ENCODE peak calls at places on chromosomes 6 and 20, in nine cellular contexts. S, D, B, X, Z, H, K, A and E are unnamed samples.
A peak's percentile ranks its signal among the peaks of the same experiment; 100 is the strongest.

GRCh38 chr6:2608508-2608907 is 142.2 kb downstream of the MYLK4 start:
- DNase-seq in A (no peak), K (no peak), D (no peak), H (no peak), Z (no peak), S (no peak), X (no peak), B (no peak), E (no peak)

GRCh38 chr20:32474009-32474716 is 111.0 kb downstream of the NOL4L start:
- DNase-seq in D (no peak), Z (no peak), X (no peak), K (no peak), A (no peak), B (no peak), H (no peak), S (no peak), E (no peak)

GRCh38 chr6:128601060-128601459 is 80.7 kb upstream of the PTPRK start:
- DNase-seq in Z (no peak), B (no peak), H (no peak), K (no peak), X (peak; percentile 49), A (no peak), D (no peak), S (no peak), E (no peak)

GRCh38 chr6:43061861-43062260 is 2.4 kb downstream of the KLC4 start:
- DNase-seq in A (no peak), B (no peak), S (no peak), K (no peak), Z (no peak), H (no peak), D (no peak), X (no peak), E (no peak)

GRCh38 chr20:38804682-38805501 is 605 bp upstream of the PPP1R16B start:
- DNase-seq in A (no peak), Z (peak; percentile 80), H (no peak), X (peak; percentile 21), S (no peak), B (no peak), K (peak; percentile 51), D (no peak), E (no peak)

GRCh38 chr6:86856937-86857563 is 80.3 kb upstream of the HTR1E start:
- DNase-seq in X (peak; percentile 67), Z (peak; percentile 58), S (peak; percentile 27), D (peak; percentile 16), H (peak; percentile 52), B (peak; percentile 25), A (peak; percentile 63), K (no peak), E (no peak)

GRCh38 chr20:26167499-26167898 is 470.8 kb upstream of the ZNF337 start:
- DNase-seq in K (no peak), X (peak; percentile 66), A (no peak), S (peak; percentile 23), B (no peak), D (no peak), H (no peak), Z (no peak), E (no peak)

GRCh38 chr6:114288696-114289095 is 54.1 kb downstream of the HS3ST5 start:
- DNase-seq in B (no peak), X (no peak), K (no peak), A (no peak), D (no peak), H (no peak), Z (no peak), S (no peak), E (no peak)

GRCh38 chr6:74070091-74070490 is 374.1 kb downstream of the CD109 start:
- DNase-seq in X (peak; percentile 22), D (no peak), B (no peak), H (no peak), S (no peak), K (no peak), A (no peak), Z (no peak), E (no peak)

GRCh38 chr6:107125771-107126170 is 10.5 kb upstream of the BEND3 start:
- DNase-seq in A (no peak), B (no peak), S (no peak), H (peak; percentile 33), K (no peak), X (no peak), Z (no peak), D (no peak), E (no peak)

GRCh38 chr20:10906830-10907229 is 233.0 kb upstream of the JAG1 start:
- DNase-seq in A (no peak), K (no peak), Z (no peak), H (no peak), D (no peak), S (no peak), B (no peak), X (no peak), E (no peak)

GRCh38 chr6:137160763-137161162 is 12.7 kb downstream of the IL22RA2 start:
- DNase-seq in S (peak; percentile 79), H (no peak), X (peak; percentile 60), A (no peak), K (no peak), B (no peak), D (no peak), Z (no peak), E (no peak)

GRCh38 chr6:100592929-100593328 is 128.2 kb upstream of the SIM1 start:
- DNase-seq in K (no peak), H (no peak), D (no peak), A (no peak), Z (no peak), X (no peak), B (no peak), S (no peak), E (no peak)

GRCh38 chr6:25112207-25112874 is 166.8 kb upstream of the CARMIL1 start:
- DNase-seq in B (no peak), A (no peak), Z (no peak), X (peak; percentile 13), H (no peak), K (no peak), S (peak; percentile 84), D (no peak), E (no peak)

GRCh38 chr20:58219342-58219700 is 9.1 kb downstream of the ANKRD60 start:
- DNase-seq in S (no peak), Z (no peak), K (no peak), D (no peak), X (peak; percentile 78), H (peak; percentile 83), B (peak; percentile 51), A (no peak), E (no peak)

GRCh38 chr6:25024821-25025220 is 89.1 kb upstream of the RIPOR2 start:
- DNase-seq in B (no peak), K (no peak), A (no peak), H (no peak), X (no peak), S (peak; percentile 50), D (no peak), Z (no peak), E (no peak)

DNA sequence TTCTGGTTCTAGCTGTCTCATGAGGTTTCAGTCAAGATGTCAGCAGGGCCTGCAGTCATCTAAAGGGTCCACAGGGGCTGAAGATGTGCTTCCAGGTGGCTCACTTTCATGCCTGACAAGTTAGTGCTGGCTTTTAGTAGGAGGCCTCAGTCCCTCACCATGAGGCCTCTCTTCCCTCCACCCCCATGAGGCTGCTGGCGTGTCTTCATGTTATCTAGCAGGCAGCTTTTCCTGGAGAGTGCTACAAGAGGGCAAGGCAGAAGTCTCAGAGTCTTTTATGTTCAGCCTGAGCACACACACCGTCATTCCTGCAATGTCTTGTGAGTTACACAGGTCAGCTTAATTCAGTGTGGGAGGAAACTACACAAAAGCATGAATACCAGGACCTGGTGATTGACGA is 769.9 kb downstream of the HDGFL1 start:
- DNase-seq in D (no peak), S (no peak), A (no peak), H (no peak), Z (no peak), K (no peak), X (no peak), B (no peak), E (no peak)
- TF ChIP-seq CTCF in D (no peak), S (no peak), A (no peak), H (no peak), Z (no peak), K (no peak), X (no peak), B (no peak), E (no peak)

GRCh38 chr6:33985947-33986346 is 159.9 kb downstream of the GRM4 start:
- DNase-seq in Z (no peak), H (no peak), S (no peak), X (no peak), B (no peak), A (no peak), K (no peak), D (no peak), E (no peak)

GRCh38 chr6:33987531-33988021 is 158.3 kb downstream of the GRM4 start:
- DNase-seq in K (no peak), S (no peak), Z (no peak), H (no peak), B (no peak), A (no peak), X (no peak), D (no peak), E (no peak)

GRCh38 chr6:33983721-33984465 is 162.0 kb downstream of the GRM4 start:
- DNase-seq in B (no peak), D (no peak), S (no peak), X (no peak), A (no peak), K (no peak), H (peak; percentile 44), Z (no peak), E (peak; percentile 40)

GRCh38 chr6:33984466-33985332 is 161.2 kb downstream of the GRM4 start:
- DNase-seq in D (no peak), Z (no peak), S (no peak), A (no peak), B (no peak), K (no peak), H (no peak), X (no peak), E (no peak)

DNA sequence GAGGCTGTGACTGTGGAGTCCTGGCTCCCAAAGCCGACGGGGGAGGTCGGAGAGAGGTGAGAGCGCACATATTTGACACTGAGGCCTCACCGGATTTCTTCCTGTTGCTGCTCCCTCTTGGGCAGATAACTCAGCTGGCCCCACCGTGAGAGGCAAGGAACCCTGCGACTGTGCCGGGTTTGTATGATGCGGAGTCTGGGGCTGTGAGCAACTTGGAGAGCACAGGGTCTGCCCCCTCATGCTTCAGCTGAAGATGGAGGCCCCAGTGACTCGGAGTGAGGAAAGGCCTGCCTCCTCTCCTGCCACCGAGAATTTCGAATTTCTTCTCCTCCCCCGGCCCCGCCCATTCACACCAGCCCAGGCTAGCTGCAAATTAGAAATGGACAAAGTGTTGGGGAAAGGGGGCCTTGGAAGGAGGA is 160.5 kb downstream of the GRM4 start:
- DNase-seq in X (no peak), D (no peak), H (no peak), Z (no peak), A (no peak), B (no peak), K (no peak), S (no peak), E (no peak)
- TF ChIP-seq CTCF in X (no peak), D (no peak), H (no peak), Z (no peak), A (no peak), B (no peak), K (no peak), S (no peak), E (no peak)

GRCh38 chr6:15897063-15897934 is 231.6 kb upstream of the MYLIP start:
- DNase-seq in S (peak; percentile 32), H (no peak), Z (no peak), K (no peak), X (no peak), A (peak; percentile 61), D (no peak), B (no peak), E (no peak)
- TF ChIP-seq CTCF in S (no peak), H (no peak), Z (no peak), K (no peak), X (no peak), A (no peak), D (no peak), B (no peak), E (no peak)

GRCh38 chr6:56771929-56772607 is 129.4 kb upstream of the DST start:
- DNase-seq in S (no peak), Z (no peak), H (no peak), K (no peak), X (no peak), D (no peak), A (no peak), B (no peak), E (no peak)
- TF ChIP-seq CTCF in S (no peak), Z (no peak), H (no peak), K (no peak), X (no peak), D (no peak), A (no peak), B (no peak), E (no peak)